ENCODE peak calls at places on chromosomes 1 and 21, in six cellular contexts. Q is NCI-H510A treated with DMSO at 0.1 percent for 48 hours, J is DMS79, X is midbrain, F is fibroblast of mammary gland, H is AML-193. Y is an unnamed sample.

GRCh38 chr1:5620997-5621396 is 371.2 kb downstream of the NPHP4 start:
- DNase-seq in H (no peak), J (no peak), F (no peak), Q (peak; percentile 16), X (peak; percentile 25), Y (peak; percentile 36)

GRCh38 chr1:245716561-245716960 is 561.8 kb downstream of the KIF26B start:
- DNase-seq in X (no peak), Q (no peak), H (no peak), F (no peak), J (no peak), Y (no peak)

GRCh38 chr1:39205781-39206464 is 1.4 kb downstream of the MACF1 start:
- DNase-seq in Q (no peak), H (no peak), X (peak; percentile 37), J (no peak), F (no peak), Y (no peak)

GRCh38 chr1:22709891-22710687 is 550 bp upstream of the EPHB2 start:
- DNase-seq in J (peak; percentile 40), H (no peak), F (peak; percentile 58), X (peak; percentile 49), Q (no peak), Y (peak; percentile 75)

GRCh38 chr1:91617242-91617837 is 116.7 kb downstream of the CDC7 start:
- DNase-seq in J (no peak), Q (peak; percentile 91), X (no peak), F (no peak), H (no peak), Y (no peak)

GRCh38 chr1:45685308-45686080 is 839 bp downstream of the GPBP1L1 start:
- DNase-seq in Q (no peak), H (peak; percentile 20), J (no peak), F (peak; percentile 16), X (no peak), Y (peak; percentile 37)

GRCh38 chr1:101002551-101002950 is 23.0 kb downstream of the DPH5 start:
- DNase-seq in X (no peak), F (peak; percentile 33), H (peak; percentile 91), Q (no peak), J (no peak), Y (peak; percentile 68)

GRCh38 chr21:17673261-17674020 is 60.7 kb upstream of the BTG3 start:
- DNase-seq in Q (no peak), H (no peak), F (peak; percentile 2), X (no peak), J (no peak), Y (no peak)

GRCh38 chr1:108734176-108734865 is 12.2 kb upstream of the STXBP3 start:
- DNase-seq in X (no peak), Q (no peak), J (no peak), H (no peak), F (no peak), Y (no peak)

GRCh38 chr1:147390185-147390542 is 147.7 kb downstream of the CHD1L start:
- DNase-seq in H (no peak), J (no peak), Q (no peak), X (no peak), F (no peak), Y (no peak)

GRCh38 chr1:50152236-50152635 is 43.5 kb downstream of the ELAVL4 start:
- DNase-seq in H (no peak), F (no peak), Q (no peak), J (no peak), X (no peak), Y (no peak)

GRCh38 chr1:60897003-60897402 is 185.4 kb upstream of the NFIA start:
- DNase-seq in Q (no peak), H (no peak), J (no peak), F (no peak), X (no peak), Y (no peak)

GRCh38 chr1:33055210-33055991 is 18.7 kb upstream of the AK2 start:
- DNase-seq in J (peak; percentile 27), X (peak; percentile 83), Q (peak; percentile 84), H (peak; percentile 83), F (peak; percentile 90), Y (peak; percentile 85)

GRCh38 chr1:31609512-31609911 is 8.0 kb upstream of the HCRTR1 start:
- DNase-seq in H (no peak), J (no peak), X (no peak), F (no peak), Q (no peak), Y (no peak)

GRCh38 chr21:37915941-37916794 is at the start of gene KCNJ6:
- DNase-seq in J (no peak), F (peak; percentile 38), X (peak; percentile 40), Q (peak; percentile 83), H (no peak), Y (peak; percentile 6)

GRCh38 chr1:201288765-201289164 is 5.5 kb downstream of the PKP1 start:
- DNase-seq in X (no peak), J (no peak), H (no peak), Q (no peak), F (no peak), Y (no peak)

GRCh38 chr1:68459796-68460195 is 10.0 kb upstream of the RPE65 start:
- DNase-seq in J (no peak), Q (no peak), H (no peak), X (no peak), F (peak; percentile 62), Y (no peak)

GRCh38 chr1:8328271-8328670 is 10.4 kb downstream of the SLC45A1 start:
- DNase-seq in X (no peak), H (no peak), Q (no peak), J (no peak), F (no peak), Y (no peak)

GRCh38 chr1:145994391-145995120 is 1.8 kb downstream of the TXNIP start:
- DNase-seq in F (peak; percentile 52), H (peak; percentile 17), J (no peak), X (no peak), Q (no peak), Y (peak; percentile 44)

GRCh38 chr1:16204634-16205332 is 7.7 kb downstream of the ARHGEF19 start:
- DNase-seq in J (no peak), X (no peak), H (no peak), Q (no peak), F (no peak), Y (peak; percentile 46)

GRCh38 chr1:197356723-197357533 is 88.9 kb downstream of the CRB1 start:
- DNase-seq in X (peak; percentile 45), J (no peak), F (peak; percentile 63), Q (peak; percentile 51), H (peak; percentile 30), Y (peak; percentile 62)

GRCh38 chr1:27934818-27935549 is at the start of gene SMPDL3B:
- DNase-seq in H (no peak), F (no peak), Q (peak; percentile 95), J (peak; percentile 83), X (no peak), Y (peak; percentile 46)

GRCh38 chr1:82836246-82836645 is 1035.5 kb downstream of the ADGRL2 start:
- DNase-seq in X (no peak), Q (no peak), H (no peak), J (no peak), F (peak; percentile 28), Y (no peak)

GRCh38 chr1:56715161-56715560 is 70.0 kb downstream of the PRKAA2 start:
- DNase-seq in J (no peak), Q (no peak), X (no peak), F (no peak), H (no peak), Y (no peak)

GRCh38 chr1:167755568-167756145 is 33.9 kb downstream of the MPZL1 start:
- DNase-seq in F (no peak), X (no peak), Q (no peak), J (no peak), H (no peak), Y (no peak)

GRCh38 chr1:210099921-210100320 is 132.7 kb upstream of the SERTAD4 start:
- DNase-seq in X (no peak), F (no peak), J (no peak), Q (no peak), H (no peak), Y (no peak)

GRCh38 chr1:25501235-25502058 is 42.0 kb upstream of the LDLRAP1 start:
- DNase-seq in Q (no peak), F (peak; percentile 67), X (no peak), H (no peak), J (no peak), Y (no peak)

GRCh38 chr1:92030701-92031107 is 919 bp downstream of the EPHX4 start:
- DNase-seq in H (peak; percentile 4), Q (peak; percentile 35), X (no peak), J (no peak), F (no peak), Y (peak; percentile 65)

GRCh38 chr1:231919900-231920299 is 293.3 kb downstream of the DISC1 start:
- DNase-seq in F (no peak), J (no peak), X (no peak), Q (no peak), H (no peak), Y (peak; percentile 21)

GRCh38 chr1:44812822-44813543 is 4.7 kb downstream of the BTBD19 start:
- DNase-seq in H (no peak), F (no peak), Q (no peak), J (no peak), X (no peak), Y (no peak)

GRCh38 chr1:1352784-1353388 is 3.7 kb upstream of the DVL1 start:
- DNase-seq in X (no peak), H (no peak), F (no peak), Q (no peak), J (no peak), Y (no peak)

GRCh38 chr1:84665703-84666317 is 24.5 kb downstream of the SSX2IP start:
- DNase-seq in X (no peak), Q (no peak), J (no peak), F (peak; percentile 24), H (no peak), Y (no peak)

GRCh38 chr1:27547220-27548116 is 56.5 kb downstream of the AHDC1 start:
- DNase-seq in F (no peak), J (no peak), X (no peak), Q (no peak), H (no peak), Y (no peak)

GRCh38 chr1:43984855-43985254 is 5.8 kb downstream of the B4GALT2 start:
- DNase-seq in Q (no peak), F (no peak), X (no peak), H (no peak), J (no peak), Y (no peak)

GRCh38 chr1:172999349-172999748 is 51.4 kb downstream of the TNFSF18 start:
- DNase-seq in F (no peak), H (no peak), X (no peak), J (no peak), Q (no peak), Y (no peak)

GRCh38 chr1:50348449-50349241 is 74.6 kb downstream of the DMRTA2 start:
- DNase-seq in F (peak; percentile 86), H (peak; percentile 46), Q (peak; percentile 77), J (peak; percentile 62), X (peak; percentile 78), Y (peak; percentile 74)

GRCh38 chr21:45803613-45804340 is 160.3 kb downstream of the PCBP3 start:
- DNase-seq in H (no peak), F (no peak), Q (no peak), J (no peak), X (no peak), Y (no peak)

GRCh38 chr1:210850556-210850955 is 283.4 kb downstream of the KCNH1 start:
- DNase-seq in F (no peak), X (peak; percentile 93), H (no peak), Q (no peak), J (no peak), Y (no peak)